ENCODE peak calls at places on chromosomes 5 and 9, in nine cellular contexts. N is pancreas; J is H7; Z is CD8-positive, alpha-beta T cell; I is transverse colon; V is WERI-Rb-1; R is ovary; W is CD4-positive, alpha-beta memory T cell; E is mesendoderm. Y is an unnamed sample.

GRCh38 chr9:134492721-134493470 is 148.7 kb upstream of the COL5A1 start:
- DNase-seq in E (no peak), I (no peak), R (no peak), J (peak; percentile 81), V (peak; percentile 94), Z (no peak), W (no peak), N (no peak), Y (no peak)

GRCh38 chr5:116576043-116576713 is 1.6 kb upstream of the SEMA6A start:
- DNase-seq in J (peak; percentile 97), N (peak; percentile 80), W (no peak), Z (no peak), I (peak; percentile 71), V (peak; percentile 85), R (peak; percentile 72), E (peak; percentile 95), Y (peak; percentile 30)

GRCh38 chr5:157198277-157199058 is 17.8 kb downstream of the ITK start:
- DNase-seq in V (no peak), I (peak; percentile 30), E (no peak), W (peak; percentile 91), N (no peak), J (no peak), Z (no peak), R (no peak), Y (peak; percentile 66)

GRCh38 chr9:111621895-111622480 is 9.1 kb upstream of the DNAJC25 start:
- DNase-seq in R (peak; percentile 24), E (no peak), V (peak; percentile 45), I (peak; percentile 33), Z (peak; percentile 14), W (no peak), N (no peak), J (peak; percentile 69), Y (no peak)

GRCh38 chr9:38311382-38312270 is 80.9 kb upstream of the ALDH1B1 start:
- DNase-seq in I (no peak), E (peak; percentile 46), N (no peak), Z (no peak), V (peak; percentile 15), R (no peak), J (peak; percentile 68), W (no peak), Y (no peak)

GRCh38 chr5:139969318-139969717 is 73.8 kb downstream of the NRG2 start:
- DNase-seq in V (no peak), Z (no peak), R (no peak), N (no peak), I (no peak), J (peak; percentile 3), E (no peak), W (no peak), Y (no peak)

GRCh38 chr5:157748740-157749461 is 5.4 kb downstream of the LSM11 start:
- DNase-seq in R (no peak), W (no peak), Z (no peak), E (no peak), J (no peak), N (no peak), I (no peak), V (no peak), Y (no peak)

GRCh38 chr9:35350827-35351549 is 138.9 kb upstream of the RUSC2 start:
- DNase-seq in N (no peak), Z (no peak), I (no peak), R (no peak), J (no peak), V (no peak), E (no peak), W (no peak), Y (no peak)

GRCh38 chr5:9437741-9438240 is 108.1 kb downstream of the SEMA5A start:
- DNase-seq in Z (no peak), E (no peak), V (no peak), N (no peak), J (no peak), I (no peak), W (no peak), R (no peak), Y (peak; percentile 52)

GRCh38 chr9:70117835-70118319 is 74.2 kb downstream of the MAMDC2 start:
- DNase-seq in Z (no peak), J (no peak), N (no peak), I (no peak), E (no peak), V (no peak), W (no peak), R (no peak), Y (no peak)

GRCh38 chr5:81397169-81397568 is 3.2 kb upstream of the ACOT12 start:
- DNase-seq in J (no peak), Z (no peak), V (no peak), N (peak; percentile 18), I (no peak), E (no peak), W (no peak), R (no peak), Y (no peak)

GRCh38 chr9:16721972-16722371 is 148.5 kb downstream of the BNC2 start:
- DNase-seq in Z (no peak), I (peak; percentile 38), J (no peak), R (peak; percentile 90), N (no peak), E (no peak), W (no peak), V (no peak), Y (no peak)

GRCh38 chr5:37722236-37723146 is 117.3 kb downstream of the GDNF start:
- DNase-seq in W (no peak), I (no peak), Z (no peak), V (no peak), J (no peak), E (peak; percentile 17), N (no peak), R (no peak), Y (no peak)

GRCh38 chr5:178104492-178104891 is 8.8 kb upstream of the N4BP3 start:
- DNase-seq in N (no peak), E (no peak), V (no peak), I (peak; percentile 78), W (no peak), R (no peak), Z (no peak), J (no peak), Y (peak; percentile 67)

GRCh38 chr9:108467653-108468324 is 388.0 kb downstream of the ACTL7B start:
- DNase-seq in N (no peak), V (no peak), W (no peak), I (peak; percentile 61), E (no peak), J (no peak), Z (no peak), R (no peak), Y (no peak)

GRCh38 chr9:31336391-31336790 is 1048.1 kb upstream of the ACO1 start:
- DNase-seq in Z (no peak), V (no peak), N (no peak), I (no peak), E (no peak), J (no peak), R (no peak), W (no peak), Y (no peak)

GRCh38 chr5:16453609-16454008 is 12.0 kb downstream of the ZNF622 start:
- DNase-seq in R (no peak), W (no peak), J (no peak), Z (no peak), I (no peak), E (peak; percentile 49), V (no peak), N (no peak), Y (no peak)
- H3K36me3 ChIP-seq in R (no peaks in the 10 kb centered on the region), W (peaks cover 72% of the 10 kb centered on the region), J (peaks cover 10% of the 10 kb centered on the region), Z (peaks cover 51% of the 10 kb centered on the region), I (peaks cover 5% of the 10 kb centered on the region), E (peaks cover 6% of the 10 kb centered on the region), V (peaks cover 91% of the 10 kb centered on the region), N (peaks cover 26% of the 10 kb centered on the region), Y (no peaks in the 10 kb centered on the region)

DNA sequence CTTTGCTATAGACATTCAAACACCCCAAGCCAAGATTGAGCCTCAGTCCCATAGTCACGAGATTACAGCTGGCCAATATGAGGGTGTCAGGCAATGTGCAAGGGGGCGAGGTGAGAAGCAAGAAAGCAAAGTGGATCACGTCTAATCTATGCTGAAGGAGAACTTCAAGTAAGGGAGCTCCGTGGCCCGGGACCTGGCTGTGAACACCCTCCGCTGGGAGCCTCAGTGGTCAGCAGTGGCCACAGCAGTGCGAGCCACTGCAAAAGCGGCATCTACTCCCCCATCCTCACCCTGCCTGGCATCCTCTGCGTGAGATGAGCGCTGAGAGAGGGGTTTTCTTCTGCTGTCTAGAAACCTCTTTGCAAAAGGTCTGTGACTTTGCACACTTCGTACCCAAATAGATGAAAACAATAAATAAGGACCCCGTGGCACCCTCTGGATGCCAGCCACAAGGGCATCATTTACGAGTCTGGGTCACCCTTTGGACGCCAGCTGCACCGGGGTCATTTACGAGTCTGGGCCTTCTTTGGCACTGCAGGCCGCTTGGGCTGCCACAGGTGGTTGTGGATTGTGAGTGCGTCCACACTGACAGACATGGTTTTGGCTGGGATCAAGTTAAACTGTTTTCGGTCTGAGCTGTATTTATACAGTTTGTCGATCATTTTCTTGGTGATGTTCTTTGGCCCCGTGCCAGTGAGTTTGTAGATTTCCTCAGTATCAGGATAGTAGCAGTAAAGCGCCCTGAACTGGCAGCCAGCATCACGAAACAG is 96.4 kb downstream of the CAMSAP1 start:
- DNase-seq in W (no peak), R (no peak), Z (no peak), E (no peak), J (no peak), N (peak; percentile 15), I (no peak), V (peak; percentile 4), Y (no peak)
- H3K36me3 ChIP-seq in W (peaks cover 39% of the 10 kb centered on the region), R (no peaks in the 10 kb centered on the region), Z (peaks cover 13% of the 10 kb centered on the region), E (peaks cover 9% of the 10 kb centered on the region), J (peaks cover 36% of the 10 kb centered on the region), N (peaks cover 7% of the 10 kb centered on the region), I (no peaks in the 10 kb centered on the region), V (peaks cover 73% of the 10 kb centered on the region), Y (no peaks in the 10 kb centered on the region)

GRCh38 chr5:97164846-97165245 is 18.2 kb downstream of the RIOK2 start:
- DNase-seq in E (no peak), I (no peak), J (no peak), R (no peak), Z (no peak), W (no peak), N (no peak), V (no peak), Y (no peak)

GRCh38 chr5:97163790-97164285 is 19.2 kb downstream of the RIOK2 start:
- DNase-seq in R (no peak), V (no peak), W (no peak), N (no peak), I (no peak), Z (no peak), E (no peak), J (no peak), Y (no peak)

GRCh38 chr5:97163360-97163764 is 19.7 kb downstream of the RIOK2 start:
- DNase-seq in Z (no peak), V (no peak), W (no peak), N (no peak), E (peak; percentile 9), J (no peak), I (no peak), R (no peak), Y (no peak)

GRCh38 chr5:97165726-97166125 is 17.3 kb downstream of the RIOK2 start:
- DNase-seq in J (no peak), V (no peak), E (no peak), I (peak; percentile 63), N (no peak), Z (no peak), W (no peak), R (no peak), Y (peak; percentile 69)

GRCh38 chr5:97167435-97167834 is 15.6 kb downstream of the RIOK2 start:
- DNase-seq in Z (no peak), J (no peak), I (no peak), N (no peak), V (no peak), R (no peak), E (no peak), W (no peak), Y (no peak)
- H3K36me3 ChIP-seq in Z (peaks cover 34% of the 10 kb centered on the region), J (peaks cover 17% of the 10 kb centered on the region), I (no peaks in the 10 kb centered on the region), N (peaks cover 4% of the 10 kb centered on the region), V (peaks cover 74% of the 10 kb centered on the region), R (no peaks in the 10 kb centered on the region), E (no peaks in the 10 kb centered on the region), W (peaks cover 38% of the 10 kb centered on the region), Y (no peaks in the 10 kb centered on the region)

GRCh38 chr5:150022681-150023080 is 22.1 kb downstream of the HMGXB3 start:
- DNase-seq in W (no peak), Z (no peak), R (no peak), N (no peak), I (no peak), V (no peak), E (no peak), J (no peak), Y (no peak)
- H3K36me3 ChIP-seq in W (peaks cover 80% of the 10 kb centered on the region), Z (peaks cover 36% of the 10 kb centered on the region), R (no peaks in the 10 kb centered on the region), N (peaks cover 20% of the 10 kb centered on the region), I (no peaks in the 10 kb centered on the region), V (peaks cover 68% of the 10 kb centered on the region), E (peaks cover 5% of the 10 kb centered on the region), J (peaks cover 27% of the 10 kb centered on the region), Y (no peaks in the 10 kb centered on the region)

Y was measured in Peyer's patch.